ENCODE peak calls at places on chromosomes 11 and 22, in five cellular contexts. P is T-helper 1 cell; S is naive thymus-derived CD8-positive, alpha-beta T cell; Z is effector memory CD4-positive, alpha-beta T cell; U is stimulated activated CD4-positive, alpha-beta T cell treated with anti-CD3 and anti-CD28 coated beads, TNF-alpha, amount 100 ng/mL, for 24 hours. E is an unnamed sample.

GRCh38 chr11:69320756-69321741 is 27.1 kb downstream of the MYEOV start:
- DNase-seq in U (no peak), Z (no peak), P (no peak), S (no peak), E (no peak)

GRCh38 chr11:7060828-7061227 is 28.0 kb upstream of the RBMXL2 start:
- DNase-seq in S (no peak), U (no peak), Z (no peak), P (no peak), E (no peak)

GRCh38 chr11:79052539-79052938 is 388.3 kb downstream of the TENM4 start:
- DNase-seq in S (no peak), Z (no peak), U (no peak), P (no peak), E (no peak)

GRCh38 chr11:88552377-88553029 is 215.0 kb upstream of the CTSC start:
- DNase-seq in Z (peak), S (peak), U (peak), P (peak), E (peak)

GRCh38 chr11:16186680-16187079 is 169.7 kb downstream of the SOX6 start:
- DNase-seq in P (no peak), S (no peak), Z (no peak), U (no peak), E (no peak)

GRCh38 chr11:103326070-103326794 is 217.0 kb downstream of the DYNC2H1 start:
- DNase-seq in Z (no peak), U (no peak), S (peak), P (no peak), E (no peak)

GRCh38 chr11:124839051-124839971 is 25.9 kb upstream of the ROBO3 start:
- DNase-seq in U (no peak), P (no peak), S (peak), Z (no peak), E (no peak)

GRCh38 chr22:33919591-33920501 is at the start of gene LARGE1:
- DNase-seq in P (no peak), U (no peak), Z (no peak), S (peak), E (no peak)

GRCh38 chr11:82315093-82315492 is 418.6 kb downstream of the FAM181B start:
- DNase-seq in Z (no peak), P (no peak), S (no peak), U (no peak), E (no peak)

GRCh38 chr11:80698646-80699045 is 1257.8 kb upstream of the TENM4 start:
- DNase-seq in Z (no peak), S (no peak), P (no peak), U (no peak), E (no peak)

GRCh38 chr22:24466831-24467249 is 28.3 kb upstream of the UPB1 start:
- DNase-seq in S (peak), P (no peak), Z (no peak), U (no peak), E (no peak)

GRCh38 chr11:64776425-64776824 is 1.9 kb downstream of the SF1 start:
- DNase-seq in P (no peak), U (no peak), S (no peak), Z (no peak), E (no peak)

GRCh38 chr11:14645985-14646900 is 2.6 kb downstream of the PDE3B start:
- DNase-seq in Z (no peak), U (no peak), P (no peak), S (peak), E (no peak)

GRCh38 chr11:62664405-62665074 is 470 bp downstream of the C11orf98 start:
- DNase-seq in Z (no peak), S (no peak), U (peak), P (peak), E (no peak)

GRCh38 chr11:11230802-11231562 is 122.1 kb downstream of the CSNK2A3 start:
- DNase-seq in Z (no peak), P (no peak), U (peak), S (no peak), E (no peak)

GRCh38 chr22:44557064-44557748 is 59.2 kb upstream of the RTL6 start:
- DNase-seq in P (no peak), S (no peak), Z (no peak), U (no peak), E (no peak)

GRCh38 chr11:2133481-2134021 is 5.6 kb downstream of the IGF2 start:
- DNase-seq in S (no peak), U (no peak), Z (no peak), P (no peak), E (no peak)

GRCh38 chr11:108543316-108543955 is 45.3 kb upstream of the POGLUT3 start:
- DNase-seq in S (no peak), U (no peak), P (no peak), Z (no peak), E (no peak)

GRCh38 chr11:125281831-125282595 is 117.5 kb downstream of the PKNOX2 start:
- DNase-seq in Z (no peak), P (no peak), S (no peak), U (no peak), E (no peak)

GRCh38 chr11:63686912-63687311 is 5.6 kb downstream of the RTN3 start:
- DNase-seq in U (no peak), S (no peak), P (no peak), Z (no peak), E (no peak)

GRCh38 chr11:113114452-113115027 is 153.3 kb downstream of the NCAM1 start:
- DNase-seq in U (peak), S (no peak), Z (no peak), P (no peak), E (no peak)

GRCh38 chr11:32891657-32892354 is 805 bp upstream of the QSER1 start:
- DNase-seq in U (no peak), S (no peak), Z (no peak), P (no peak), E (no peak)

GRCh38 chr11:69644962-69645675 is 4.2 kb downstream of the CCND1 start:
- DNase-seq in Z (no peak), P (no peak), U (no peak), S (no peak), E (no peak)

GRCh38 chr11:77886401-77886800 is 65.5 kb downstream of the AAMDC start:
- DNase-seq in U (no peak), P (no peak), S (no peak), Z (no peak), E (no peak)

GRCh38 chr11:65436412-65437032 is 13.9 kb downstream of the NEAT1 start:
- DNase-seq in P (no peak), Z (no peak), U (no peak), S (no peak), E (no peak)

GRCh38 chr22:32672542-32672941 is 129.0 kb upstream of the TIMP3 start:
- DNase-seq in P (no peak), U (no peak), Z (no peak), S (no peak), E (no peak)

E was measured in activated gamma-delta T cell treated with anti-CD3 and anti-CD28 coated beads, Interleukin-2, amount 50 U/mL, for 16 hours.